ENCODE peak calls at places on chromosomes 2 and 18, in nine cellular contexts. O is A549, C is HepG2, A is spleen, J is CD14-positive monocyte, N is left ventricle myocardium inferior, H is brain microvascular endothelial cell, D is tibial artery, Y is uterus. U is an unnamed sample.

GRCh38 chr2:192570786-192571185 is 376.1 kb upstream of the TMEFF2 start:
- DNase-seq in D (no peak), O (no peak), H (no peak), J (no peak), Y (no peak), N (no peak), A (no peak), C (no peak), U (no peak)

GRCh38 chr2:221229097-221229496 is 343.0 kb downstream of the EPHA4 start:
- DNase-seq in C (no peak), N (no peak), O (no peak), D (no peak), A (no peak), Y (no peak), J (no peak), H (no peak), U (no peak)

GRCh38 chr2:150513647-150514046 is 26.2 kb upstream of the RND3 start:
- DNase-seq in J (no peak), A (no peak), N (no peak), D (no peak), C (no peak), Y (no peak), O (no peak), H (no peak), U (no peak)

GRCh38 chr2:35080231-35080905 is 1275.2 kb upstream of the CRIM1 start:
- DNase-seq in J (no peak), O (no peak), D (no peak), C (no peak), Y (no peak), A (no peak), N (no peak), H (no peak), U (no peak)

GRCh38 chr2:74051504-74051903 is 66.8 kb downstream of the TET3 start:
- DNase-seq in A (no peak), J (no peak), O (no peak), C (no peak), D (no peak), H (no peak), Y (no peak), N (no peak), U (no peak)

GRCh38 chr18:6405237-6406074 is 9.3 kb downstream of the L3MBTL4 start:
- DNase-seq in D (no peak), O (no peak), A (no peak), C (peak), H (peak), N (no peak), Y (no peak), J (no peak), U (no peak)

GRCh38 chr2:82282111-82282882 is 1977.7 kb upstream of the LRRTM1 start:
- DNase-seq in N (no peak), H (no peak), A (peak), C (peak), O (no peak), Y (no peak), J (no peak), D (no peak), U (peak)

GRCh38 chr18:76259012-76259568 is 236.0 kb downstream of the ZNF516 start:
- DNase-seq in D (no peak), C (no peak), A (no peak), Y (no peak), N (no peak), J (no peak), O (no peak), H (no peak), U (no peak)

GRCh38 chr2:28134857-28135256 is 244.3 kb downstream of the BABAM2 start:
- DNase-seq in C (no peak), H (no peak), D (no peak), A (no peak), J (no peak), O (no peak), N (no peak), Y (no peak), U (no peak)

GRCh38 chr18:61173579-61173978 is 159.7 kb upstream of the CDH20 start:
- DNase-seq in H (no peak), N (no peak), Y (no peak), O (no peak), C (no peak), D (no peak), A (no peak), J (no peak), U (no peak)

GRCh38 chr2:165070089-165070488 is 114.8 kb upstream of the SLC38A11 start:
- DNase-seq in C (no peak), A (no peak), J (no peak), D (no peak), H (no peak), Y (no peak), O (no peak), N (no peak), U (no peak)

GRCh38 chr2:196260546-196260945 is 89.2 kb upstream of the STK17B start:
- DNase-seq in Y (no peak), H (no peak), A (no peak), O (no peak), N (no peak), J (no peak), D (no peak), C (no peak), U (no peak)

GRCh38 chr2:129758461-129759185 is 220.8 kb upstream of the RAB6C start:
- DNase-seq in H (no peak), Y (no peak), C (no peak), O (no peak), J (peak), D (peak), A (peak), N (peak), U (no peak)

GRCh38 chr18:12742453-12742852 is 39.6 kb downstream of the PSMG2 start:
- DNase-seq in D (no peak), J (no peak), A (no peak), H (peak), Y (no peak), N (no peak), O (peak), C (no peak), U (no peak)

GRCh38 chr2:65576861-65577601 is 144.6 kb upstream of the SPRED2 start:
- DNase-seq in N (no peak), J (no peak), H (peak), D (no peak), Y (no peak), O (peak), C (peak), A (no peak), U (no peak)

GRCh38 chr2:120978359-120979050 is 242.8 kb downstream of the GLI2 start:
- DNase-seq in J (peak), O (peak), H (peak), D (no peak), C (no peak), Y (no peak), A (peak), N (no peak), U (peak)

GRCh38 chr2:238235331-238235732 is 4.5 kb downstream of the HES6 start:
- DNase-seq in J (peak), D (no peak), N (no peak), O (no peak), C (no peak), A (peak), Y (no peak), H (no peak), U (no peak)

GRCh38 chr2:231925303-231926179 is 655 bp downstream of the NPPC start:
- DNase-seq in Y (peak), N (peak), H (peak), J (peak), D (peak), O (peak), A (peak), C (peak), U (peak)

GRCh38 chr2:70301344-70302194 is at the start of gene FAM136A:
- DNase-seq in Y (peak), H (peak), J (peak), N (peak), O (peak), D (peak), A (peak), C (peak), U (peak)

GRCh38 chr18:62566199-62566598 is 43.4 kb downstream of the ZCCHC2 start:
- DNase-seq in D (no peak), Y (no peak), J (peak), N (no peak), O (peak), H (no peak), A (no peak), C (peak), U (no peak)

GRCh38 chr18:21820035-21820810 is 79.6 kb downstream of the MIB1 start:
- DNase-seq in J (no peak), C (peak), A (no peak), Y (no peak), D (no peak), N (no peak), O (peak), H (no peak), U (no peak)

GRCh38 chr2:158197940-158198339 is 96.3 kb downstream of the UPP2 start:
- DNase-seq in H (no peak), A (no peak), J (no peak), O (no peak), C (no peak), N (no peak), Y (no peak), D (no peak), U (no peak)

GRCh38 chr18:24138281-24138883 is 480 bp upstream of the CABYR start:
- DNase-seq in N (no peak), O (no peak), H (no peak), A (no peak), D (no peak), J (no peak), Y (no peak), C (no peak), U (no peak)

GRCh38 chr2:209383212-209383611 is 40.6 kb upstream of the MAP2 start:
- DNase-seq in O (peak), Y (no peak), D (no peak), J (no peak), C (peak), N (no peak), H (peak), A (no peak), U (no peak)

GRCh38 chr2:236341721-236342120 is 77.5 kb upstream of the ASB18 start:
- DNase-seq in J (no peak), C (no peak), H (no peak), N (no peak), Y (no peak), O (no peak), D (no peak), A (no peak), U (no peak)

GRCh38 chr2:190119948-190120347 is 57.4 kb upstream of the MSTN start:
- DNase-seq in A (no peak), O (no peak), C (no peak), D (no peak), Y (no peak), N (no peak), H (no peak), J (no peak), U (no peak)

GRCh38 chr2:121007490-121007853 is 271.8 kb downstream of the GLI2 start:
- DNase-seq in J (no peak), D (no peak), Y (no peak), A (no peak), C (no peak), O (no peak), N (no peak), H (no peak), U (no peak)

GRCh38 chr2:159600752-159601151 is 15.6 kb downstream of the BAZ2B start:
- DNase-seq in O (peak), Y (no peak), D (no peak), C (peak), N (no peak), A (no peak), H (peak), J (no peak), U (no peak)

GRCh38 chr2:237253046-237253723 is 160.8 kb downstream of the COL6A3 start:
- DNase-seq in H (no peak), A (no peak), C (no peak), O (no peak), D (no peak), J (no peak), N (no peak), Y (no peak), U (no peak)

GRCh38 chr2:112939425-112939824 is 28.5 kb downstream of the IL37 start:
- DNase-seq in J (no peak), O (no peak), Y (no peak), H (no peak), N (no peak), D (no peak), C (no peak), A (no peak), U (no peak)

GRCh38 chr2:165833156-165833555 is 39.1 kb upstream of the GALNT3 start:
- DNase-seq in D (no peak), A (no peak), Y (no peak), J (no peak), H (peak), C (no peak), N (no peak), O (no peak), U (no peak)

GRCh38 chr2:152556506-152556905 is 160.8 kb downstream of the PRPF40A start:
- DNase-seq in H (no peak), O (no peak), C (no peak), Y (no peak), D (no peak), A (no peak), N (no peak), J (no peak), U (no peak)

GRCh38 chr2:152542995-152543481 is 174.2 kb downstream of the PRPF40A start:
- DNase-seq in A (no peak), J (no peak), H (peak), D (no peak), C (peak), N (no peak), O (peak), Y (no peak), U (no peak)

GRCh38 chr2:47771211-47771610 is 11.7 kb upstream of the MSH6 start:
- DNase-seq in J (no peak), O (no peak), Y (no peak), N (no peak), H (peak), C (peak), A (no peak), D (no peak), U (no peak)

GRCh38 chr2:173496746-173497145 is 142.1 kb downstream of the CDCA7 start:
- DNase-seq in O (no peak), C (no peak), D (no peak), N (no peak), Y (no peak), H (peak), J (no peak), A (no peak), U (no peak)

GRCh38 chr2:172242968-172243367 is 140.3 kb upstream of the DLX2 start:
- DNase-seq in H (no peak), Y (no peak), J (no peak), C (no peak), D (no peak), O (no peak), N (no peak), A (no peak), U (no peak)

GRCh38 chr2:62423235-62423634 is 82.8 kb downstream of the TMEM17 start:
- DNase-seq in D (no peak), A (no peak), Y (no peak), H (no peak), O (no peak), J (no peak), N (no peak), C (peak), U (no peak)
- TF ChIP-seq CTCF in D (no peak), A (no peak), Y (no peak), H (peak), O (peak), J (no peak), N (no peak), C (peak), U (no peak)

GRCh38 chr2:18753722-18754121 is 164.4 kb upstream of the NT5C1B start:
- DNase-seq in Y (no peak), D (no peak), J (no peak), H (no peak), C (no peak), O (no peak), A (no peak), N (no peak), U (no peak)

GRCh38 chr2:18752022-18752493 is 162.7 kb upstream of the NT5C1B start:
- DNase-seq in H (no peak), D (no peak), J (no peak), N (no peak), A (no peak), Y (no peak), O (no peak), C (peak), U (no peak)

GRCh38 chr2:18750662-18751554 is 161.5 kb upstream of the NT5C1B start:
- DNase-seq in H (no peak), N (no peak), C (no peak), D (no peak), J (no peak), O (no peak), A (no peak), Y (no peak), U (no peak)

GRCh38 chr2:18752667-18753422 is 163.5 kb upstream of the NT5C1B start:
- DNase-seq in C (no peak), H (no peak), Y (no peak), J (no peak), D (no peak), O (no peak), A (no peak), N (no peak), U (no peak)

DNA sequence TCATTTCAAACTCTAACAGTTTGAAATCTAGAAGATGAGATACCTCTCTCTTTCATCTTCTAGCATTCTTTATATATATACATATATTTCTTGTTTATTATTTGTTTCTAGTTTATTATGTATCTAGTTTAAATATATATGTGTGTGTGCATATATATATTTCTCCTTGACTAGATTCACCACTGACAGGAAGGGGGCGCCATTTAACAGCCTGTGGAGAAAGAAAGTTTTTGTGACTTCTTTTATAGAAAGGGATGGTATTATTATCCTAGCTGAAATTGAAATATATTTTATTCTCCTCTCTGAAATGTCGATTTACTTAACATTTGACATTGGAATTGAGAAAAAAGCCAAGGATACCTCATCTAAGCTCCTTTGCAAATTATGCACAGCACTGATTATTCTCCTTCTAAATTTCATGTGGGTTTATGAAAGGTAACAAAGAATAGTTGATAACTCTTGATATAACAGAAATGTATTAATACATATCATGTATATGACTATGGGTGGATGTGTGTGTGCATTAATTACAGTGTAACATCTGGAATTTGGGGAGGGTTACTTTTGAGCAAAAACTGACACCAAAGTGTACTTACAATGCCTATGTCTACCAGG is 160.7 kb upstream of the NT5C1B start:
- DNase-seq in A (no peak), H (peak), Y (peak), J (no peak), C (peak), O (peak), N (no peak), D (no peak), U (no peak)
- TF ChIP-seq CTCF in A (peak), H (peak), Y (peak), J (peak), C (peak), O (peak), N (peak), D (peak), U (peak)

GRCh38 chr2:43270461-43270860 is 44.1 kb upstream of the ZFP36L2 start:
- DNase-seq in C (no peak), A (no peak), N (no peak), O (no peak), Y (no peak), D (peak), J (no peak), H (no peak), U (no peak)
- TF ChIP-seq CTCF in C (no peak), A (no peak), N (no peak), O (no peak), Y (no peak), D (no peak), J (no peak), H (no peak), U (no peak)

DNA sequence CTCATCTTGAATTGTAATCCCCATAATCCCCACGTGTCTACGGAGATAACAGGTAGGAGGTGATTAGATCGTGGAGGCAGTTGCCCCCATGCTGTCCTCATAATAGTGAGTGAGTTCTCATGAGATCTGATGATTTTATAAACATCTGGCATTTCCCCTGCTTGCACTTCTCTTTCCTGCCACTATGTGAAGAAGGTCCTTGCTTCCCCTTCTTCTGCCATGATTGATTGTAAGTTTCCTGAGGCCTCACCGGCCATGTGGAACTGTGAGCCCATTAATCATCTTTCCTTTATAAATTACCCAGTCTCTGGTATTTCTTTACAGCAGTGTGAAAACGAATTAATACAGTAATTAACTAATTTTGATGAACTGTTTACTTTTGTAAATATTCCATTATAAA is 582.5 kb downstream of the TSN start:
- DNase-seq in H (no peak), N (no peak), C (no peak), Y (no peak), O (no peak), D (no peak), A (no peak), J (no peak), U (no peak)
- TF ChIP-seq CTCF in H (peak), N (no peak), C (no peak), Y (no peak), O (no peak), D (no peak), A (no peak), J (no peak), U (no peak)